ENCODE peak calls at places on chromosomes 1 and 21, in eight cellular contexts. One of them, this sample, is unnamed.

GRCh38 chr1:117653732-117654484 is 48.1 kb downstream of the TENT5C start:
- DNase-seq in stimulated activated CD8-positive, alpha-beta memory T cell treated with anti-CD3 and anti-CD28 coated beads, Interleukin-7, amount 100 ng/mL, for 4 hours: peak; percentile 38
- DNase-seq in T-helper 9 cell: no peak
- DNase-seq in RPMI7951: no peak
- DNase-seq in activated CD4-positive, alpha-beta T cell treated with anti-CD3 and anti-CD28 coated beads, Interleukin-2, amount 50 U/mL, for 4 hours: peak; percentile 21
- DNase-seq in effector memory CD8-positive, alpha-beta T cell: no peak
- DNase-seq in GM23248: no peak
- DNase-seq in NAMALWA: no peak
- DNase-seq in this sample: no peak

GRCh38 chr1:151934048-151934493 is 24.8 kb upstream of the THEM4 start:
- DNase-seq in stimulated activated CD8-positive, alpha-beta memory T cell treated with anti-CD3 and anti-CD28 coated beads, Interleukin-7, amount 100 ng/mL, for 4 hours: no peak
- DNase-seq in T-helper 9 cell: peak; percentile 21
- DNase-seq in RPMI7951: peak; percentile 62
- DNase-seq in activated CD4-positive, alpha-beta T cell treated with anti-CD3 and anti-CD28 coated beads, Interleukin-2, amount 50 U/mL, for 4 hours: peak; percentile 24
- DNase-seq in effector memory CD8-positive, alpha-beta T cell: peak; percentile 62
- DNase-seq in GM23248: peak; percentile 74
- DNase-seq in NAMALWA: peak; percentile 88
- DNase-seq in this sample: peak; percentile 68

GRCh38 chr1:234763910-234764309 is 153.9 kb upstream of the IRF2BP2 start:
- DNase-seq in stimulated activated CD8-positive, alpha-beta memory T cell treated with anti-CD3 and anti-CD28 coated beads, Interleukin-7, amount 100 ng/mL, for 4 hours: no peak
- DNase-seq in T-helper 9 cell: no peak
- DNase-seq in RPMI7951: no peak
- DNase-seq in activated CD4-positive, alpha-beta T cell treated with anti-CD3 and anti-CD28 coated beads, Interleukin-2, amount 50 U/mL, for 4 hours: no peak
- DNase-seq in effector memory CD8-positive, alpha-beta T cell: no peak
- DNase-seq in GM23248: no peak
- DNase-seq in NAMALWA: no peak
- DNase-seq in this sample: no peak

GRCh38 chr1:93828437-93828756 is 50.6 kb downstream of the DNTTIP2 start:
- DNase-seq in stimulated activated CD8-positive, alpha-beta memory T cell treated with anti-CD3 and anti-CD28 coated beads, Interleukin-7, amount 100 ng/mL, for 4 hours: no peak
- DNase-seq in T-helper 9 cell: no peak
- DNase-seq in RPMI7951: no peak
- DNase-seq in activated CD4-positive, alpha-beta T cell treated with anti-CD3 and anti-CD28 coated beads, Interleukin-2, amount 50 U/mL, for 4 hours: no peak
- DNase-seq in effector memory CD8-positive, alpha-beta T cell: no peak
- DNase-seq in GM23248: no peak
- DNase-seq in NAMALWA: no peak
- DNase-seq in this sample: no peak

GRCh38 chr1:30263405-30263804 is 460.0 kb downstream of the MATN1 start:
- DNase-seq in stimulated activated CD8-positive, alpha-beta memory T cell treated with anti-CD3 and anti-CD28 coated beads, Interleukin-7, amount 100 ng/mL, for 4 hours: no peak
- DNase-seq in T-helper 9 cell: no peak
- DNase-seq in RPMI7951: no peak
- DNase-seq in activated CD4-positive, alpha-beta T cell treated with anti-CD3 and anti-CD28 coated beads, Interleukin-2, amount 50 U/mL, for 4 hours: no peak
- DNase-seq in effector memory CD8-positive, alpha-beta T cell: no peak
- DNase-seq in GM23248: no peak
- DNase-seq in NAMALWA: no peak
- DNase-seq in this sample: no peak

GRCh38 chr1:234217316-234217840 is 155.9 kb upstream of the COA6 start:
- DNase-seq in stimulated activated CD8-positive, alpha-beta memory T cell treated with anti-CD3 and anti-CD28 coated beads, Interleukin-7, amount 100 ng/mL, for 4 hours: no peak
- DNase-seq in T-helper 9 cell: no peak
- DNase-seq in RPMI7951: no peak
- DNase-seq in activated CD4-positive, alpha-beta T cell treated with anti-CD3 and anti-CD28 coated beads, Interleukin-2, amount 50 U/mL, for 4 hours: no peak
- DNase-seq in effector memory CD8-positive, alpha-beta T cell: no peak
- DNase-seq in GM23248: no peak
- DNase-seq in NAMALWA: no peak
- DNase-seq in this sample: no peak

GRCh38 chr1:59714219-59714618 is 100.5 kb upstream of the HOOK1 start:
- DNase-seq in stimulated activated CD8-positive, alpha-beta memory T cell treated with anti-CD3 and anti-CD28 coated beads, Interleukin-7, amount 100 ng/mL, for 4 hours: no peak
- DNase-seq in T-helper 9 cell: no peak
- DNase-seq in RPMI7951: no peak
- DNase-seq in activated CD4-positive, alpha-beta T cell treated with anti-CD3 and anti-CD28 coated beads, Interleukin-2, amount 50 U/mL, for 4 hours: no peak
- DNase-seq in effector memory CD8-positive, alpha-beta T cell: no peak
- DNase-seq in GM23248: no peak
- DNase-seq in NAMALWA: no peak
- DNase-seq in this sample: no peak

GRCh38 chr1:215891266-215891665 is 324.2 kb downstream of the KCTD3 start:
- DNase-seq in stimulated activated CD8-positive, alpha-beta memory T cell treated with anti-CD3 and anti-CD28 coated beads, Interleukin-7, amount 100 ng/mL, for 4 hours: no peak
- DNase-seq in T-helper 9 cell: no peak
- DNase-seq in RPMI7951: no peak
- DNase-seq in activated CD4-positive, alpha-beta T cell treated with anti-CD3 and anti-CD28 coated beads, Interleukin-2, amount 50 U/mL, for 4 hours: no peak
- DNase-seq in effector memory CD8-positive, alpha-beta T cell: no peak
- DNase-seq in GM23248: peak; percentile 13
- DNase-seq in NAMALWA: no peak
- DNase-seq in this sample: no peak

GRCh38 chr1:182281541-182281940 is 110.0 kb downstream of the GLUL start:
- DNase-seq in stimulated activated CD8-positive, alpha-beta memory T cell treated with anti-CD3 and anti-CD28 coated beads, Interleukin-7, amount 100 ng/mL, for 4 hours: no peak
- DNase-seq in T-helper 9 cell: no peak
- DNase-seq in RPMI7951: no peak
- DNase-seq in activated CD4-positive, alpha-beta T cell treated with anti-CD3 and anti-CD28 coated beads, Interleukin-2, amount 50 U/mL, for 4 hours: no peak
- DNase-seq in effector memory CD8-positive, alpha-beta T cell: no peak
- DNase-seq in GM23248: peak; percentile 50
- DNase-seq in NAMALWA: no peak
- DNase-seq in this sample: no peak

GRCh38 chr1:205071028-205071409 is 13.2 kb downstream of the TMEM81 start:
- DNase-seq in stimulated activated CD8-positive, alpha-beta memory T cell treated with anti-CD3 and anti-CD28 coated beads, Interleukin-7, amount 100 ng/mL, for 4 hours: no peak
- DNase-seq in T-helper 9 cell: no peak
- DNase-seq in RPMI7951: no peak
- DNase-seq in activated CD4-positive, alpha-beta T cell treated with anti-CD3 and anti-CD28 coated beads, Interleukin-2, amount 50 U/mL, for 4 hours: no peak
- DNase-seq in effector memory CD8-positive, alpha-beta T cell: no peak
- DNase-seq in GM23248: no peak
- DNase-seq in NAMALWA: no peak
- DNase-seq in this sample: no peak

GRCh38 chr1:95002657-95003432 is 69.9 kb downstream of the ALG14 start:
- DNase-seq in stimulated activated CD8-positive, alpha-beta memory T cell treated with anti-CD3 and anti-CD28 coated beads, Interleukin-7, amount 100 ng/mL, for 4 hours: no peak
- DNase-seq in T-helper 9 cell: no peak
- DNase-seq in RPMI7951: peak; percentile 54
- DNase-seq in activated CD4-positive, alpha-beta T cell treated with anti-CD3 and anti-CD28 coated beads, Interleukin-2, amount 50 U/mL, for 4 hours: no peak
- DNase-seq in effector memory CD8-positive, alpha-beta T cell: no peak
- DNase-seq in GM23248: peak; percentile 63
- DNase-seq in NAMALWA: no peak
- DNase-seq in this sample: no peak

GRCh38 chr1:155326659-155327058 is 6.0 kb downstream of the RUSC1 start:
- DNase-seq in stimulated activated CD8-positive, alpha-beta memory T cell treated with anti-CD3 and anti-CD28 coated beads, Interleukin-7, amount 100 ng/mL, for 4 hours: no peak
- DNase-seq in T-helper 9 cell: no peak
- DNase-seq in RPMI7951: no peak
- DNase-seq in activated CD4-positive, alpha-beta T cell treated with anti-CD3 and anti-CD28 coated beads, Interleukin-2, amount 50 U/mL, for 4 hours: no peak
- DNase-seq in effector memory CD8-positive, alpha-beta T cell: no peak
- DNase-seq in GM23248: no peak
- DNase-seq in NAMALWA: no peak
- DNase-seq in this sample: no peak

GRCh38 chr1:21534674-21535378 is 25.6 kb downstream of the ALPL start:
- DNase-seq in stimulated activated CD8-positive, alpha-beta memory T cell treated with anti-CD3 and anti-CD28 coated beads, Interleukin-7, amount 100 ng/mL, for 4 hours: no peak
- DNase-seq in T-helper 9 cell: no peak
- DNase-seq in RPMI7951: peak; percentile 58
- DNase-seq in activated CD4-positive, alpha-beta T cell treated with anti-CD3 and anti-CD28 coated beads, Interleukin-2, amount 50 U/mL, for 4 hours: no peak
- DNase-seq in effector memory CD8-positive, alpha-beta T cell: no peak
- DNase-seq in GM23248: peak; percentile 28
- DNase-seq in NAMALWA: peak; percentile 73
- DNase-seq in this sample: peak; percentile 90

GRCh38 chr1:30514137-30514654 is 209.2 kb downstream of the MATN1 start:
- DNase-seq in stimulated activated CD8-positive, alpha-beta memory T cell treated with anti-CD3 and anti-CD28 coated beads, Interleukin-7, amount 100 ng/mL, for 4 hours: no peak
- DNase-seq in T-helper 9 cell: no peak
- DNase-seq in RPMI7951: no peak
- DNase-seq in activated CD4-positive, alpha-beta T cell treated with anti-CD3 and anti-CD28 coated beads, Interleukin-2, amount 50 U/mL, for 4 hours: no peak
- DNase-seq in effector memory CD8-positive, alpha-beta T cell: no peak
- DNase-seq in GM23248: no peak
- DNase-seq in NAMALWA: no peak
- DNase-seq in this sample: no peak

GRCh38 chr1:180178511-180179161 is 24.0 kb downstream of the QSOX1 start:
- DNase-seq in stimulated activated CD8-positive, alpha-beta memory T cell treated with anti-CD3 and anti-CD28 coated beads, Interleukin-7, amount 100 ng/mL, for 4 hours: peak; percentile 28
- DNase-seq in T-helper 9 cell: peak; percentile 64
- DNase-seq in RPMI7951: peak; percentile 38
- DNase-seq in activated CD4-positive, alpha-beta T cell treated with anti-CD3 and anti-CD28 coated beads, Interleukin-2, amount 50 U/mL, for 4 hours: peak; percentile 65
- DNase-seq in effector memory CD8-positive, alpha-beta T cell: peak; percentile 67
- DNase-seq in GM23248: peak; percentile 62
- DNase-seq in NAMALWA: peak; percentile 80
- DNase-seq in this sample: peak; percentile 71

GRCh38 chr21:45142469-45142868 is 68.1 kb downstream of the ADARB1 start:
- DNase-seq in stimulated activated CD8-positive, alpha-beta memory T cell treated with anti-CD3 and anti-CD28 coated beads, Interleukin-7, amount 100 ng/mL, for 4 hours: no peak
- DNase-seq in T-helper 9 cell: no peak
- DNase-seq in RPMI7951: peak; percentile 85
- DNase-seq in activated CD4-positive, alpha-beta T cell treated with anti-CD3 and anti-CD28 coated beads, Interleukin-2, amount 50 U/mL, for 4 hours: no peak
- DNase-seq in effector memory CD8-positive, alpha-beta T cell: no peak
- DNase-seq in GM23248: peak; percentile 86
- DNase-seq in NAMALWA: no peak
- DNase-seq in this sample: no peak

GRCh38 chr1:52033190-52034049 is at the start of gene KTI12:
- DNase-seq in stimulated activated CD8-positive, alpha-beta memory T cell treated with anti-CD3 and anti-CD28 coated beads, Interleukin-7, amount 100 ng/mL, for 4 hours: peak; percentile 81
- DNase-seq in T-helper 9 cell: peak; percentile 78
- DNase-seq in RPMI7951: peak; percentile 92
- DNase-seq in activated CD4-positive, alpha-beta T cell treated with anti-CD3 and anti-CD28 coated beads, Interleukin-2, amount 50 U/mL, for 4 hours: peak; percentile 79
- DNase-seq in effector memory CD8-positive, alpha-beta T cell: peak; percentile 86
- DNase-seq in GM23248: peak; percentile 94
- DNase-seq in NAMALWA: peak; percentile 96
- DNase-seq in this sample: peak; percentile 91